ENCODE peak calls at places on chromosomes 12 and 14, in four cellular contexts. X, M, T and P are unnamed samples. For H3K36me3 and H3K9me3, the result is how much of the 10 kb centered on the place peaks cover.

GRCh38 chr14:64960762-64961276 is 11.3 kb downstream of the RAB15 start:
- DNase-seq in M (no peak), T (no peak), X (no peak), P (no peak)

GRCh38 chr12:120669055-120669828 is 17.7 kb upstream of the MLEC start:
- DNase-seq in M (no peak), T (no peak), X (peak), P (no peak)

GRCh38 chr12:98154850-98155249 is 360.5 kb upstream of the TMPO start:
- DNase-seq in M (no peak), X (peak), T (no peak), P (peak)

GRCh38 chr14:59292921-59293605 is 104.6 kb downstream of the DAAM1 start:
- DNase-seq in M (no peak), T (no peak), X (no peak), P (no peak)

GRCh38 chr14:64502476-64503183 is 1.0 kb downstream of the ZBTB25 start:
- DNase-seq in M (no peak), X (peak), T (no peak), P (no peak)

GRCh38 chr14:101717663-101718490 is 43.6 kb upstream of the PPP2R5C start:
- DNase-seq in T (no peak), X (no peak), M (no peak), P (no peak)

GRCh38 chr12:106766393-106766826 is 8.1 kb upstream of the RIC8B start:
- DNase-seq in X (no peak), M (peak), T (peak), P (no peak)

GRCh38 chr14:96281486-96281885 is 25.5 kb downstream of the BDKRB1 start:
- DNase-seq in X (no peak), T (no peak), M (no peak), P (no peak)

GRCh38 chr14:52268191-52269061 is 928 bp downstream of the PTGDR start:
- DNase-seq in M (peak), T (no peak), X (peak), P (peak)

GRCh38 chr12:48795550-48796455 is 6.9 kb upstream of the ADCY6 start:
- DNase-seq in T (peak), X (peak), M (peak), P (peak)

GRCh38 chr12:14723763-14724162 is 27.4 kb upstream of the GUCY2C start:
- DNase-seq in M (peak), X (peak), T (peak), P (peak)

GRCh38 chr12:92085040-92085439 is 60.6 kb downstream of the BTG1 start:
- DNase-seq in X (no peak), T (no peak), M (no peak), P (no peak)

GRCh38 chr12:50166776-50167025 is 468 bp downstream of the CERS5 start:
- DNase-seq in T (peak), X (no peak), M (peak), P (no peak)

GRCh38 chr14:65551019-65551643 is 138.6 kb downstream of the FUT8 start:
- DNase-seq in T (no peak), M (no peak), X (no peak), P (no peak)

GRCh38 chr14:86654558-86655184 is 1124.7 kb downstream of the FLRT2 start:
- DNase-seq in X (peak), M (peak), T (peak), P (peak)

GRCh38 chr14:104393898-104394605 is 185.5 kb upstream of the C14orf180 start:
- DNase-seq in T (peak), X (no peak), M (no peak), P (no peak)

GRCh38 chr12:130830246-130830551 is 8.9 kb downstream of the STX2 start:
- DNase-seq in X (no peak), T (no peak), M (no peak), P (no peak)

GRCh38 chr14:75861161-75861621 is 120.6 kb downstream of the TGFB3 start:
- DNase-seq in M (peak), X (peak), T (no peak), P (peak)

GRCh38 chr12:64568313-64568712 is 42.0 kb upstream of the RASSF3 start:
- DNase-seq in X (no peak), M (no peak), T (no peak), P (no peak)

GRCh38 chr12:105852496-105852895 is 286.3 kb downstream of the NUAK1 start:
- DNase-seq in M (no peak), T (no peak), X (peak), P (no peak)

GRCh38 chr14:79144891-79145290 is 974.7 kb downstream of the NRXN3 start:
- DNase-seq in T (no peak), X (no peak), M (no peak), P (no peak)

GRCh38 chr14:89466939-89467338 is 49.9 kb upstream of the FOXN3 start:
- DNase-seq in M (peak), X (no peak), T (no peak), P (no peak)

GRCh38 chr14:99537399-99537798 is 56.2 kb downstream of the CCNK start:
- DNase-seq in M (peak), X (peak), T (no peak), P (peak)

GRCh38 chr14:99538733-99539132 is 57.5 kb downstream of the CCNK start:
- DNase-seq in T (no peak), X (no peak), M (no peak), P (no peak)

GRCh38 chr14:99535908-99536778 is 54.9 kb downstream of the CCNK start:
- DNase-seq in M (no peak), T (no peak), X (no peak), P (no peak)

GRCh38 chr14:99539503-99539902 is 58.3 kb downstream of the CCNK start:
- DNase-seq in M (no peak), X (no peak), T (no peak), P (no peak)

DNA sequence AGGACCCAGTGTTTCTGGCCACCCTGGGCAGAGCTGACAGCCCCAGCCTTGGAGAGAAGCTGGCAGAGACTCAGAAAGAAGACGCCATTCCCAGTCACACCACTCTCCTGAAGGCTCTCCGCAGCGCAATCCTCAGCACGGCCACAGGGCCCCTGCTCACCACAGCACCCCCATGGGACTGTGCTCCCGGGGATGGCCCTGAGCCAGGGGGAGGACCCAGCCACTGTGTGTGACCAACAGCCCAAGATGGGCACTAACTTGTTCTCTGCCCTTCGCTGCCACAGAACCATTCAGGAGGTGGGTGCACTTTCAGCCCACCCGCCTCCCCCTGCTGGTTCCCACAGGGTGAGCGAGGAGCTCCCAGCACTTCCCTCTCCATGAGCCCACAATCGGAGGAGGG is 57.1 kb downstream of the CCNK start:
- DNase-seq in T (no peak), M (no peak), X (no peak), P (peak)
- TF ChIP-seq CTCF in T (no peak), M (no peak), X (no peak), P (no peak)

DNA sequence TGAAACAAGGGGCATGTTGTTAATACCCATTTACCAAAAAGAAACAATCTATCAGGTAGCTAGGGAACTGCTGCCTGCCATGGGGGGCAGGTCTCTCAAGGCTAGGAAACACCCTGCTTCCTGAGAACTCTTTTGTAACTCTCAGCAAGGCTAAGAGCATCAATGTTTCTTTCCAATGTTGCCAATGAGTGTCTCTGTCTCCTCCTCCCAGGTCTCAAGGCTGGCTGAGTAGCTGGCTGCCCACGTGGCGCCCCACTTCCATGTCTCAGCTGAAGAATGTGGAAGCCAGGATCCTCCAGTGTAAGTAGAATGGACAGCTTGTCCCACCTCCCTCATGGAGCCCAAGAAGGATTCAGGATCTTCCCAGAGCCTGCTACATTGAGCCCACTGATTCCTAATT is 3.4 kb downstream of the ABHD4 start:
- DNase-seq in T (no peak), X (no peak), M (no peak), P (no peak)
- H3K36me3 ChIP-seq in T (under half), X (under half), M (under half), P (under half)

GRCh38 chr14:105733081-105734065 is 207.0 kb downstream of the TMEM121 start:
- DNase-seq in X (no peak), M (no peak), T (no peak), P (no peak)

GRCh38 chr14:105742531-105742848 is 216.1 kb downstream of the TMEM121 start:
- DNase-seq in T (no peak), X (no peak), M (no peak), P (no peak)

GRCh38 chr14:105737504-105738246 is 211.3 kb downstream of the TMEM121 start:
- DNase-seq in T (no peak), M (no peak), X (no peak), P (no peak)

GRCh38 chr14:105739331-105740102 is 213.1 kb downstream of the TMEM121 start:
- DNase-seq in T (no peak), M (no peak), X (no peak), P (no peak)

GRCh38 chr14:105738638-105739037 is 212.3 kb downstream of the TMEM121 start:
- DNase-seq in X (no peak), M (no peak), T (no peak), P (no peak)
- H3K9me3 ChIP-seq in X (under half), M (under half), T (under half), P (under half)

GRCh38 chr14:29085546-29085945 is 319.0 kb downstream of the FOXG1 start:
- DNase-seq in X (no peak), T (no peak), M (no peak), P (no peak)
- TF ChIP-seq CTCF in X (no peak), T (no peak), M (no peak), P (peak)

GRCh38 chr12:77766224-77766623 is 64.5 kb upstream of the NAV3 start:
- DNase-seq in X (no peak), T (no peak), M (no peak), P (no peak)

GRCh38 chr12:77767756-77768343 is 62.8 kb upstream of the NAV3 start:
- DNase-seq in X (no peak), M (no peak), T (no peak), P (no peak)

GRCh38 chr12:77772606-77773298 is 57.9 kb upstream of the NAV3 start:
- DNase-seq in T (no peak), M (no peak), X (no peak), P (no peak)

GRCh38 chr12:77767335-77767734 is 63.4 kb upstream of the NAV3 start:
- DNase-seq in T (no peak), M (no peak), X (no peak), P (no peak)

DNA sequence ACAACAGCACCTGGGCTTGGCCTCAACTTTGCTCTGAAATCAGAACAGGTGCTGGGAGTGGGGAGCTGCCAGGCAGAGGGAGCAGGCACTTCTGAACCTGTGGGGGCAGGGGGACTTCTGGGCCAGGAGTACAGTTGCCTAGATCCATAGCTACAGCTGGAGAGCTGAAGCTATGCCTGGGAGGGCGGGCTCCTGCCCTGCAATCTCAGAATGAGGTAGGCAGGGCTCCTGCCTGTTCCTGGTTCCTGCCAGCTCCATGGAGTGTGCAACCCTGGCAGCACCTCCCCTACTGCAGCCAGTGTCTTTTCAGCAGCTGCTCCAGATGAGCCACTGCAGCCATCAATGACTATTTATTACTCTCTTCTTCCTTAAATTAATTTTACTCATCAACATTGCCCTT is 62.1 kb upstream of the NAV3 start:
- DNase-seq in M (no peak), X (no peak), T (no peak), P (no peak)
- H3K36me3 ChIP-seq in M (under half), X (under half), T (under half), P (under half)